ENCODE peak calls at places on chromosomes 11 and 22, in ten cellular contexts. Q is head of caudate nucleus; E is effector memory CD8-positive, alpha-beta T cell; H is activated CD8-positive, alpha-beta memory T cell treated with anti-CD3 and anti-CD28 coated beads for 1 hour; A is prostate gland; V is T-helper 1 cell; J is amniotic stem cell; B is astrocyte of the spinal cord; K is GM04503; G is stimulated activated CD4-positive, alpha-beta T cell treated with anti-CD3 and anti-CD28 coated beads, Interleukin-1b, Interleukin-23, amount 100 ng/mL, for 48 hours. W is an unnamed sample.

GRCh38 chr11:19087658-19088057 is 27.1 kb upstream of the MRGPRX2 start:
- DNase-seq in J (peak), G (no peak), K (peak), H (no peak), A (no peak), E (no peak), B (peak), V (no peak), Q (no peak), W (no peak)

GRCh38 chr11:13440100-13440855 is 22.7 kb downstream of the BTBD10 start:
- DNase-seq in Q (peak), V (no peak), K (peak), B (peak), E (no peak), G (no peak), A (peak), H (no peak), J (peak), W (no peak)

GRCh38 chr22:19109198-19110063 is 12.8 kb downstream of the DGCR2 start:
- DNase-seq in A (peak), E (peak), Q (no peak), K (no peak), V (peak), J (peak), H (peak), B (peak), G (peak), W (peak)

GRCh38 chr22:18085188-18085587 is 7.4 kb downstream of the PEX26 start:
- DNase-seq in H (no peak), A (no peak), V (no peak), J (no peak), E (no peak), G (no peak), Q (no peak), K (no peak), B (no peak), W (no peak)

GRCh38 chr11:45665206-45665932 is at the start of gene CHST1:
- DNase-seq in V (no peak), K (no peak), Q (peak), G (no peak), B (peak), E (no peak), H (no peak), J (no peak), A (peak), W (no peak)

GRCh38 chr11:98455500-98456186 is 565.1 kb upstream of the CNTN5 start:
- DNase-seq in A (no peak), G (no peak), E (no peak), J (no peak), V (no peak), B (no peak), Q (no peak), K (no peak), H (no peak), W (no peak)

GRCh38 chr11:103659138-103659734 is 377.2 kb upstream of the DDI1 start:
- DNase-seq in B (no peak), V (no peak), A (no peak), G (no peak), Q (no peak), E (no peak), H (no peak), J (no peak), K (no peak), W (no peak)

GRCh38 chr11:123547180-123547579 is 107.2 kb downstream of the SCN3B start:
- DNase-seq in A (no peak), G (no peak), E (no peak), K (no peak), H (no peak), J (no peak), Q (no peak), B (no peak), V (no peak), W (no peak)

GRCh38 chr11:36383200-36383599 is 87.1 kb downstream of the PRR5L start:
- DNase-seq in E (no peak), J (no peak), B (no peak), G (no peak), K (no peak), Q (peak), H (no peak), A (no peak), V (no peak), W (no peak)

GRCh38 chr22:31276426-31277167 is 15.7 kb downstream of the PIK3IP1 start:
- DNase-seq in G (no peak), A (no peak), B (no peak), J (no peak), E (no peak), Q (no peak), V (no peak), H (no peak), K (no peak), W (no peak)

GRCh38 chr11:63614136-63614664 is at the start of gene PLAAT3:
- DNase-seq in Q (peak), E (peak), A (no peak), K (no peak), J (no peak), H (no peak), G (peak), V (peak), B (peak), W (peak)

GRCh38 chr11:30521297-30522071 is 64.7 kb downstream of the MPPED2 start:
- DNase-seq in V (no peak), A (no peak), H (no peak), B (no peak), K (no peak), E (no peak), Q (no peak), G (no peak), J (no peak), W (no peak)

GRCh38 chr11:13354335-13354734 is 76.7 kb downstream of the BMAL1 start:
- DNase-seq in G (no peak), A (no peak), B (no peak), V (no peak), J (no peak), K (no peak), E (no peak), H (no peak), Q (no peak), W (no peak)

GRCh38 chr11:33402066-33402465 is 144.9 kb downstream of the HIPK3 start:
- DNase-seq in H (no peak), Q (no peak), J (no peak), A (no peak), G (no peak), E (no peak), V (no peak), B (no peak), K (no peak), W (no peak)

GRCh38 chr11:76185511-76185910 is 20.8 kb downstream of the WNT11 start:
- DNase-seq in Q (no peak), E (no peak), A (no peak), H (no peak), G (no peak), J (no peak), V (no peak), K (no peak), B (no peak), W (no peak)

GRCh38 chr22:27726726-27727449 is 74.7 kb downstream of the MN1 start:
- DNase-seq in V (no peak), H (no peak), Q (no peak), A (no peak), B (peak), K (peak), J (peak), E (no peak), G (no peak), W (no peak)

GRCh38 chr11:133082453-133082781 is 449.9 kb downstream of the OPCML start:
- DNase-seq in G (peak), B (no peak), J (no peak), E (no peak), Q (no peak), H (no peak), K (no peak), A (peak), V (peak), W (no peak)

GRCh38 chr22:41523464-41524221 is 20.6 kb downstream of the POLR3H start:
- DNase-seq in K (no peak), Q (no peak), A (no peak), H (no peak), B (peak), E (no peak), G (no peak), J (peak), V (no peak), W (no peak)

GRCh38 chr11:118841469-118842222 is 42.0 kb upstream of the CXCR5 start:
- DNase-seq in H (no peak), A (no peak), B (no peak), V (peak), J (no peak), K (no peak), G (peak), Q (no peak), E (peak), W (peak)

GRCh38 chr11:32154275-32154674 is 63.4 kb downstream of the RCN1 start:
- DNase-seq in V (no peak), G (no peak), A (no peak), J (no peak), B (peak), Q (no peak), H (no peak), K (no peak), E (no peak), W (no peak)

GRCh38 chr11:22734628-22735345 is 68.4 kb downstream of the GAS2 start:
- DNase-seq in J (no peak), K (no peak), E (no peak), G (no peak), A (no peak), B (no peak), H (no peak), Q (no peak), V (no peak), W (no peak)

GRCh38 chr22:45204751-45205623 is 35.7 kb downstream of the KIAA0930 start:
- DNase-seq in E (no peak), A (no peak), G (no peak), Q (peak), J (no peak), B (no peak), H (no peak), K (no peak), V (no peak), W (no peak)

GRCh38 chr11:122852071-122852831 is 14.0 kb downstream of the CRTAM start:
- DNase-seq in K (no peak), H (no peak), Q (peak), E (no peak), A (no peak), B (peak), J (no peak), V (no peak), G (peak), W (no peak)

GRCh38 chr11:7436657-7437056 is 48.6 kb upstream of the OLFML1 start:
- DNase-seq in A (no peak), G (no peak), E (no peak), V (no peak), J (no peak), K (no peak), Q (no peak), H (no peak), B (no peak), W (no peak)

GRCh38 chr11:62786318-62787004 is 741 bp upstream of the TMEM179B start:
- DNase-seq in E (peak), A (peak), V (peak), B (peak), G (peak), J (peak), Q (peak), H (peak), K (peak), W (peak)

GRCh38 chr11:33819278-33819677 is 45.0 kb upstream of the FBXO3 start:
- DNase-seq in A (no peak), E (no peak), Q (peak), V (no peak), H (no peak), B (no peak), J (no peak), G (no peak), K (no peak), W (no peak)

GRCh38 chr11:303359-303758 is 4.0 kb upstream of the IFITM5 start:
- DNase-seq in G (no peak), A (no peak), Q (no peak), B (no peak), J (no peak), H (no peak), E (no peak), K (no peak), V (no peak), W (no peak)

GRCh38 chr11:13193613-13194012 is 84.0 kb upstream of the BMAL1 start:
- DNase-seq in A (no peak), H (no peak), V (no peak), Q (no peak), E (no peak), G (no peak), J (no peak), B (no peak), K (no peak), W (no peak)

GRCh38 chr11:50032574-50032973 is at the start of gene OR4C45:
- DNase-seq in B (no peak), V (no peak), K (no peak), G (no peak), Q (no peak), E (no peak), H (no peak), A (no peak), J (no peak), W (no peak)

GRCh38 chr22:31327786-31328544 is 18.2 kb downstream of the PATZ1 start:
- DNase-seq in B (no peak), G (no peak), Q (no peak), V (no peak), H (no peak), K (no peak), J (no peak), E (no peak), A (no peak), W (no peak)

GRCh38 chr11:44568706-44569473 is 3.4 kb downstream of the CD82 start:
- DNase-seq in V (peak), E (peak), G (peak), H (peak), Q (peak), A (peak), B (peak), K (peak), J (peak), W (peak)

GRCh38 chr11:105167244-105167643 is 27.7 kb upstream of the CARD18 start:
- DNase-seq in H (no peak), J (no peak), V (no peak), A (no peak), G (no peak), B (no peak), K (no peak), E (no peak), Q (no peak), W (no peak)

W was measured in T follicular helper cell.